ENCODE peak calls at places on chromosome 16, in five cellular contexts. One of them, this sample, is unnamed.

GRCh38 chr16:6081320-6081976 is 983.9 kb upstream of the EEF2KMT start:
- DNase-seq in GM23248: peak; percentile 8
- DNase-seq in neural progenitor cell: peak; percentile 59
- DNase-seq in uterus: no peak
- DNase-seq in thoracic aorta: no peak
- DNase-seq in this sample: no peak

GRCh38 chr16:71929048-71929447 is 33.7 kb downstream of the IST1 start:
- DNase-seq in GM23248: peak; percentile 87
- DNase-seq in neural progenitor cell: no peak
- DNase-seq in uterus: no peak
- DNase-seq in thoracic aorta: no peak
- DNase-seq in this sample: peak; percentile 47

GRCh38 chr16:1208239-1208830 is 16.7 kb downstream of the TPSG1 start:
- DNase-seq in GM23248: no peak
- DNase-seq in neural progenitor cell: no peak
- DNase-seq in uterus: no peak
- DNase-seq in thoracic aorta: no peak
- DNase-seq in this sample: no peak

GRCh38 chr16:57766714-57767348 is 31.3 kb downstream of the KATNB1 start:
- DNase-seq in GM23248: no peak
- DNase-seq in neural progenitor cell: no peak
- DNase-seq in uterus: no peak
- DNase-seq in thoracic aorta: no peak
- DNase-seq in this sample: no peak

GRCh38 chr16:56970934-56971767 is 9.4 kb downstream of the CETP start:
- DNase-seq in GM23248: peak; percentile 76
- DNase-seq in neural progenitor cell: no peak
- DNase-seq in uterus: no peak
- DNase-seq in thoracic aorta: no peak
- DNase-seq in this sample: no peak

GRCh38 chr16:13957197-13958078 is 37.5 kb downstream of the ERCC4 start:
- DNase-seq in GM23248: peak; percentile 96
- DNase-seq in neural progenitor cell: peak; percentile 28
- DNase-seq in uterus: peak; percentile 83
- DNase-seq in thoracic aorta: no peak
- DNase-seq in this sample: peak; percentile 87

GRCh38 chr16:4347765-4348509 is 3.2 kb downstream of the PAM16 start:
- DNase-seq in GM23248: no peak
- DNase-seq in neural progenitor cell: no peak
- DNase-seq in uterus: no peak
- DNase-seq in thoracic aorta: no peak
- DNase-seq in this sample: no peak

GRCh38 chr16:7137560-7138330 is 194.9 kb upstream of the RBFOX1 start:
- DNase-seq in GM23248: peak; percentile 2
- DNase-seq in neural progenitor cell: no peak
- DNase-seq in uterus: no peak
- DNase-seq in thoracic aorta: no peak
- DNase-seq in this sample: no peak

GRCh38 chr16:82700541-82701240 is 73.9 kb downstream of the CDH13 start:
- DNase-seq in GM23248: peak; percentile 64
- DNase-seq in neural progenitor cell: no peak
- DNase-seq in uterus: no peak
- DNase-seq in thoracic aorta: no peak
- DNase-seq in this sample: no peak

GRCh38 chr16:68640972-68641371 is 4.1 kb upstream of the CDH3 start:
- DNase-seq in GM23248: peak; percentile 67
- DNase-seq in neural progenitor cell: no peak
- DNase-seq in uterus: no peak
- DNase-seq in thoracic aorta: no peak
- DNase-seq in this sample: peak; percentile 48

GRCh38 chr16:83365166-83365565 is 442.6 kb upstream of the HSBP1 start:
- DNase-seq in GM23248: peak; percentile 76
- DNase-seq in neural progenitor cell: no peak
- DNase-seq in uterus: no peak
- DNase-seq in thoracic aorta: no peak
- DNase-seq in this sample: no peak

GRCh38 chr16:3112058-3112880 is at the start of gene ZNF205:
- DNase-seq in GM23248: peak; percentile 76
- DNase-seq in neural progenitor cell: peak; percentile 85
- DNase-seq in uterus: peak; percentile 72
- DNase-seq in thoracic aorta: no peak
- DNase-seq in this sample: peak; percentile 85

GRCh38 chr16:54554581-54554980 is 268.0 kb upstream of the IRX3 start:
- DNase-seq in GM23248: no peak
- DNase-seq in neural progenitor cell: no peak
- DNase-seq in uterus: no peak
- DNase-seq in thoracic aorta: no peak
- DNase-seq in this sample: no peak

GRCh38 chr16:10979717-10980601 is 35.6 kb downstream of the CLEC16A start:
- DNase-seq in GM23248: peak; percentile 41
- DNase-seq in neural progenitor cell: no peak
- DNase-seq in uterus: peak; percentile 81
- DNase-seq in thoracic aorta: no peak
- DNase-seq in this sample: no peak

GRCh38 chr16:228917-229730 is at the start of gene LUC7L:
- DNase-seq in GM23248: peak; percentile 96
- DNase-seq in neural progenitor cell: peak; percentile 97
- DNase-seq in uterus: peak; percentile 83
- DNase-seq in thoracic aorta: peak; percentile 43
- DNase-seq in this sample: peak; percentile 92

GRCh38 chr16:20952144-20952797 is 51.7 kb downstream of the LYRM1 start:
- DNase-seq in GM23248: no peak
- DNase-seq in neural progenitor cell: no peak
- DNase-seq in uterus: no peak
- DNase-seq in thoracic aorta: no peak
- DNase-seq in this sample: no peak

GRCh38 chr16:2325791-2326190 is 14.7 kb downstream of the ABCA3 start:
- DNase-seq in GM23248: no peak
- DNase-seq in neural progenitor cell: no peak
- DNase-seq in uterus: no peak
- DNase-seq in thoracic aorta: no peak
- DNase-seq in this sample: no peak

GRCh38 chr16:57541754-57542435 is 548 bp upstream of the ADGRG5 start:
- DNase-seq in GM23248: no peak
- DNase-seq in neural progenitor cell: no peak
- DNase-seq in uterus: peak; percentile 5
- DNase-seq in thoracic aorta: no peak
- DNase-seq in this sample: no peak

GRCh38 chr16:28012031-28012445 is 51.5 kb downstream of the GSG1L start:
- DNase-seq in GM23248: peak; percentile 47
- DNase-seq in neural progenitor cell: no peak
- DNase-seq in uterus: no peak
- DNase-seq in thoracic aorta: no peak
- DNase-seq in this sample: peak; percentile 48

GRCh38 chr16:56795011-56795410 is 65.1 kb downstream of the NUP93 start:
- DNase-seq in GM23248: no peak
- DNase-seq in neural progenitor cell: no peak
- DNase-seq in uterus: no peak
- DNase-seq in thoracic aorta: no peak
- DNase-seq in this sample: no peak

GRCh38 chr16:85799497-85800320 is at the start of the genes COX4I1 and EMC8:
- DNase-seq in GM23248: peak; percentile 97
- DNase-seq in neural progenitor cell: peak; percentile 97
- DNase-seq in uterus: peak; percentile 92
- DNase-seq in thoracic aorta: peak; percentile 60
- DNase-seq in this sample: peak; percentile 93

GRCh38 chr16:65727534-65728137 is 605.8 kb upstream of the CDH11 start:
- DNase-seq in GM23248: no peak
- DNase-seq in neural progenitor cell: peak; percentile 43
- DNase-seq in uterus: no peak
- DNase-seq in thoracic aorta: no peak
- DNase-seq in this sample: no peak

GRCh38 chr16:67264277-67264676 is 15.1 kb upstream of the PLEKHG4 start:
- DNase-seq in GM23248: no peak
- DNase-seq in neural progenitor cell: peak; percentile 38
- DNase-seq in uterus: no peak
- DNase-seq in thoracic aorta: no peak
- DNase-seq in this sample: no peak

GRCh38 chr16:81586421-81586820 is 141.8 kb downstream of the CMIP start:
- DNase-seq in GM23248: no peak
- DNase-seq in neural progenitor cell: no peak
- DNase-seq in uterus: no peak
- DNase-seq in thoracic aorta: no peak
- DNase-seq in this sample: peak; percentile 7

GRCh38 chr16:54431041-54431996 is 144.7 kb upstream of the IRX3 start:
- DNase-seq in GM23248: peak; percentile 79
- DNase-seq in neural progenitor cell: no peak
- DNase-seq in uterus: no peak
- DNase-seq in thoracic aorta: no peak
- DNase-seq in this sample: no peak

GRCh38 chr16:66950971-66951790 is 9.9 kb upstream of the CES3 start:
- DNase-seq in GM23248: peak; percentile 38
- DNase-seq in neural progenitor cell: no peak
- DNase-seq in uterus: no peak
- DNase-seq in thoracic aorta: no peak
- DNase-seq in this sample: no peak

GRCh38 chr16:21166561-21166961 is 8.1 kb downstream of the LDAF1 start:
- DNase-seq in GM23248: peak; percentile 33
- DNase-seq in neural progenitor cell: peak; percentile 27
- DNase-seq in uterus: no peak
- DNase-seq in thoracic aorta: no peak
- DNase-seq in this sample: peak; percentile 59

GRCh38 chr16:30004811-30005242 is 6.0 kb downstream of the DOC2A start:
- DNase-seq in GM23248: no peak
- DNase-seq in neural progenitor cell: no peak
- DNase-seq in uterus: no peak
- DNase-seq in thoracic aorta: no peak
- DNase-seq in this sample: no peak

GRCh38 chr16:85082553-85083050 is 29.7 kb downstream of the CIBAR2 start:
- DNase-seq in GM23248: no peak
- DNase-seq in neural progenitor cell: peak; percentile 64
- DNase-seq in uterus: no peak
- DNase-seq in thoracic aorta: no peak
- DNase-seq in this sample: no peak

GRCh38 chr16:67268136-67268579 is 11.2 kb upstream of the PLEKHG4 start:
- DNase-seq in GM23248: peak; percentile 93
- DNase-seq in neural progenitor cell: no peak
- DNase-seq in uterus: no peak
- DNase-seq in thoracic aorta: no peak
- DNase-seq in this sample: peak; percentile 90

GRCh38 chr16:27972500-27972899 is 91.0 kb downstream of the GSG1L start:
- DNase-seq in GM23248: peak; percentile 33
- DNase-seq in neural progenitor cell: peak; percentile 76
- DNase-seq in uterus: no peak
- DNase-seq in thoracic aorta: no peak
- DNase-seq in this sample: peak; percentile 44

GRCh38 chr16:50363656-50364055 is 5.1 kb downstream of the BRD7 start:
- DNase-seq in GM23248: no peak
- DNase-seq in neural progenitor cell: no peak
- DNase-seq in uterus: no peak
- DNase-seq in thoracic aorta: no peak
- DNase-seq in this sample: no peak
- H3K36me3 ChIP-seq in GM23248: peaks cover 34% of the 10 kb centered on the region
- H3K36me3 ChIP-seq in neural progenitor cell: peaks cover 32% of the 10 kb centered on the region
- H3K36me3 ChIP-seq in uterus: no peaks in the 10 kb centered on the region
- H3K36me3 ChIP-seq in thoracic aorta: no peaks in the 10 kb centered on the region
- H3K36me3 ChIP-seq in this sample: peaks cover 39% of the 10 kb centered on the region

GRCh38 chr16:88316941-88317618 is 65.7 kb upstream of the ZNF469 start:
- DNase-seq in GM23248: peak; percentile 25
- DNase-seq in neural progenitor cell: no peak
- DNase-seq in uterus: no peak
- DNase-seq in thoracic aorta: no peak
- DNase-seq in this sample: no peak
- H3K4me3 ChIP-seq in GM23248: no peak overlapping the region
- H3K4me3 ChIP-seq in neural progenitor cell: no peak overlapping the region
- H3K4me3 ChIP-seq in uterus: no peak overlapping the region
- H3K4me3 ChIP-seq in thoracic aorta: no peak overlapping the region
- H3K4me3 ChIP-seq in this sample: no peak overlapping the region

GRCh38 chr16:75287708-75288107 is 36.3 kb upstream of the BCAR1 start:
- DNase-seq in GM23248: no peak
- DNase-seq in neural progenitor cell: no peak
- DNase-seq in uterus: no peak
- DNase-seq in thoracic aorta: no peak
- DNase-seq in this sample: no peak

GRCh38 chr16:75289189-75289588 is 37.8 kb upstream of the BCAR1 start:
- DNase-seq in GM23248: peak; percentile 72
- DNase-seq in neural progenitor cell: no peak
- DNase-seq in uterus: no peak
- DNase-seq in thoracic aorta: no peak
- DNase-seq in this sample: peak; percentile 38

GRCh38 chr16:75288596-75289120 is 37.2 kb upstream of the BCAR1 start:
- DNase-seq in GM23248: no peak
- DNase-seq in neural progenitor cell: no peak
- DNase-seq in uterus: no peak
- DNase-seq in thoracic aorta: no peak
- DNase-seq in this sample: no peak

GRCh38 chr16:75288181-75288580 is 36.8 kb upstream of the BCAR1 start:
- DNase-seq in GM23248: no peak
- DNase-seq in neural progenitor cell: no peak
- DNase-seq in uterus: no peak
- DNase-seq in thoracic aorta: no peak
- DNase-seq in this sample: peak; percentile 69

GRCh38 chr16:75286996-75287395 is 35.6 kb upstream of the BCAR1 start:
- DNase-seq in GM23248: no peak
- DNase-seq in neural progenitor cell: no peak
- DNase-seq in uterus: no peak
- DNase-seq in thoracic aorta: no peak
- DNase-seq in this sample: no peak
- H3K9me3 ChIP-seq in GM23248: no peaks in the 10 kb centered on the region
- H3K9me3 ChIP-seq in neural progenitor cell: no peaks in the 10 kb centered on the region
- H3K9me3 ChIP-seq in uterus: no peaks in the 10 kb centered on the region
- H3K9me3 ChIP-seq in thoracic aorta: no peaks in the 10 kb centered on the region
- H3K9me3 ChIP-seq in this sample: no peaks in the 10 kb centered on the region

GRCh38 chr16:74450236-74450635 is 29.0 kb upstream of the CLEC18B start:
- DNase-seq in GM23248: peak; percentile 35
- DNase-seq in neural progenitor cell: no peak
- DNase-seq in uterus: no peak
- DNase-seq in thoracic aorta: no peak
- DNase-seq in this sample: no peak

GRCh38 chr16:74446866-74447265 is 25.6 kb upstream of the CLEC18B start:
- DNase-seq in GM23248: no peak
- DNase-seq in neural progenitor cell: no peak
- DNase-seq in uterus: no peak
- DNase-seq in thoracic aorta: no peak
- DNase-seq in this sample: no peak

GRCh38 chr16:74448990-74449389 is 27.7 kb upstream of the CLEC18B start:
- DNase-seq in GM23248: peak; percentile 95
- DNase-seq in neural progenitor cell: no peak
- DNase-seq in uterus: peak; percentile 78
- DNase-seq in thoracic aorta: peak; percentile 18
- DNase-seq in this sample: peak; percentile 75

GRCh38 chr16:74449470-74449869 is 28.2 kb upstream of the CLEC18B start:
- DNase-seq in GM23248: peak; percentile 88
- DNase-seq in neural progenitor cell: no peak
- DNase-seq in uterus: peak; percentile 37
- DNase-seq in thoracic aorta: no peak
- DNase-seq in this sample: peak; percentile 63

DNA sequence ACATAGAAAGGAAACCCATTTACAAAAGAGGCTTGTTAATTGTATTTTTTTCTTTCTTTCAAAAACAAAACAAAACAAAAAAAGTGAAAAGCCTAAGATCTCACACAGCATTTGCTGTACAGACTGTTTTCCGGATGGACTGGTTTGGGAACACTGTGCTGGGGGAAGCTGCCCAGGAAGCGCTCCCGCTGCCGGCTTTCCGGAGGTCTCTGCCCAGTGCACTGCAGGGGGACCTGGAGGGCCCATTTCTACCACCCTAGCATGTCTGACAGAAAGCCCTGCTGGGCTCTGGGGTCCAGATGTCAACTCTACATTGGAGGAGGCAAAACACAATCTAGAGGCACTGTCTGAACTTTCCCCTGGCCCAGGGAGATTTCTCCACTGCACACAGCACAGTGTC is 26.3 kb upstream of the CLEC18B start:
- DNase-seq in GM23248: no peak
- DNase-seq in neural progenitor cell: no peak
- DNase-seq in uterus: no peak
- DNase-seq in thoracic aorta: no peak
- DNase-seq in this sample: no peak
- H3K36me3 ChIP-seq in GM23248: no peaks in the 10 kb centered on the region
- H3K36me3 ChIP-seq in neural progenitor cell: no peaks in the 10 kb centered on the region
- H3K36me3 ChIP-seq in uterus: no peaks in the 10 kb centered on the region
- H3K36me3 ChIP-seq in thoracic aorta: peaks cover 10% of the 10 kb centered on the region
- H3K36me3 ChIP-seq in this sample: peaks cover 2% of the 10 kb centered on the region